ENCODE peak calls at places on chromosomes 12 and 14, in four cellular contexts. P is putamen; D is T47D; N is stimulated activated CD8-positive, alpha-beta memory T cell treated with anti-CD3 and anti-CD28 coated beads, Interleukin-4, amount 100 ng/mL, for 1 hour. J is an unnamed sample.

GRCh38 chr12:113214938-113215400 is 6.3 kb upstream of the TPCN1 start:
- DNase-seq in P (no peak), D (no peak), N (no peak), J (peak)

GRCh38 chr12:114673169-114673833 is 10.7 kb downstream of the TBX3 start:
- DNase-seq in P (no peak), D (no peak), N (no peak), J (no peak)

GRCh38 chr12:1880153-1880845 is 38.2 kb downstream of the CACNA2D4 start:
- DNase-seq in P (no peak), D (no peak), N (no peak), J (no peak)

GRCh38 chr12:100574262-100575074 is 984 bp downstream of the GAS2L3 start:
- DNase-seq in P (no peak), D (no peak), N (no peak), J (peak)

GRCh38 chr14:99649219-99649618 is 4.3 kb downstream of the HHIPL1 start:
- DNase-seq in P (no peak), D (no peak), N (no peak), J (no peak)

GRCh38 chr12:115934046-115934445 is 343.4 kb downstream of the MED13L start:
- DNase-seq in P (no peak), D (no peak), N (no peak), J (no peak)

GRCh38 chr12:96482086-96482485 is 7.3 kb upstream of the CFAP54 start:
- DNase-seq in P (no peak), D (no peak), N (no peak), J (no peak)

GRCh38 chr12:43347026-43347425 is 205.0 kb downstream of the ADAMTS20 start:
- DNase-seq in P (no peak), D (no peak), N (no peak), J (no peak)

GRCh38 chr12:106106892-106107291 is 31.9 kb downstream of the NUAK1 start:
- DNase-seq in P (no peak), D (no peak), N (no peak), J (no peak)